ENCODE peak calls at places on chromosomes 7 and 10, in six cellular contexts. One of them, this sample, is unnamed.

GRCh38 chr10:59104186-59104585 is 72.3 kb upstream of the PHYHIPL start:
- DNase-seq in A549: no peak
- DNase-seq in epithelial cell of proximal tubule: no peak
- DNase-seq in body of pancreas: no peak
- DNase-seq in foreskin fibroblast: no peak
- DNase-seq in CD8-positive, alpha-beta T cell: no peak
- DNase-seq in this sample: no peak

GRCh38 chr7:151863386-151864079 is 13.4 kb downstream of the PRKAG2 start:
- DNase-seq in A549: peak
- DNase-seq in epithelial cell of proximal tubule: no peak
- DNase-seq in body of pancreas: peak
- DNase-seq in foreskin fibroblast: no peak
- DNase-seq in CD8-positive, alpha-beta T cell: no peak
- DNase-seq in this sample: no peak

GRCh38 chr7:91230100-91230499 is 34.1 kb upstream of the FZD1 start:
- DNase-seq in A549: no peak
- DNase-seq in epithelial cell of proximal tubule: no peak
- DNase-seq in body of pancreas: no peak
- DNase-seq in foreskin fibroblast: no peak
- DNase-seq in CD8-positive, alpha-beta T cell: no peak
- DNase-seq in this sample: no peak

GRCh38 chr7:117008849-117009531 is 55.7 kb downstream of the ST7 start:
- DNase-seq in A549: no peak
- DNase-seq in epithelial cell of proximal tubule: no peak
- DNase-seq in body of pancreas: no peak
- DNase-seq in foreskin fibroblast: peak
- DNase-seq in CD8-positive, alpha-beta T cell: no peak
- DNase-seq in this sample: no peak

GRCh38 chr10:126058507-126058906 is 162.1 kb downstream of the FANK1 start:
- DNase-seq in A549: no peak
- DNase-seq in epithelial cell of proximal tubule: no peak
- DNase-seq in body of pancreas: no peak
- DNase-seq in foreskin fibroblast: no peak
- DNase-seq in CD8-positive, alpha-beta T cell: no peak
- DNase-seq in this sample: no peak

GRCh38 chr7:151631968-151632749 is 112.5 kb upstream of the RHEB start:
- DNase-seq in A549: peak
- DNase-seq in epithelial cell of proximal tubule: no peak
- DNase-seq in body of pancreas: peak
- DNase-seq in foreskin fibroblast: peak
- DNase-seq in CD8-positive, alpha-beta T cell: peak
- DNase-seq in this sample: peak

GRCh38 chr10:132906836-132907235 is 35.5 kb downstream of the CFAP46 start:
- DNase-seq in A549: no peak
- DNase-seq in epithelial cell of proximal tubule: no peak
- DNase-seq in body of pancreas: no peak
- DNase-seq in foreskin fibroblast: no peak
- DNase-seq in CD8-positive, alpha-beta T cell: no peak
- DNase-seq in this sample: no peak

GRCh38 chr7:116715087-116715486 is 43.1 kb downstream of the MET start:
- DNase-seq in A549: peak
- DNase-seq in epithelial cell of proximal tubule: no peak
- DNase-seq in body of pancreas: no peak
- DNase-seq in foreskin fibroblast: peak
- DNase-seq in CD8-positive, alpha-beta T cell: no peak
- DNase-seq in this sample: no peak

GRCh38 chr7:131061158-131061557 is 266.5 kb upstream of the MKLN1 start:
- DNase-seq in A549: no peak
- DNase-seq in epithelial cell of proximal tubule: no peak
- DNase-seq in body of pancreas: no peak
- DNase-seq in foreskin fibroblast: no peak
- DNase-seq in CD8-positive, alpha-beta T cell: no peak
- DNase-seq in this sample: no peak

GRCh38 chr7:103993551-103993950 is 4.1 kb upstream of the RELN start:
- DNase-seq in A549: no peak
- DNase-seq in epithelial cell of proximal tubule: no peak
- DNase-seq in body of pancreas: no peak
- DNase-seq in foreskin fibroblast: no peak
- DNase-seq in CD8-positive, alpha-beta T cell: no peak
- DNase-seq in this sample: no peak

GRCh38 chr7:128879461-128879938 is 16.8 kb downstream of the ATP6V1F start:
- DNase-seq in A549: no peak
- DNase-seq in epithelial cell of proximal tubule: no peak
- DNase-seq in body of pancreas: no peak
- DNase-seq in foreskin fibroblast: no peak
- DNase-seq in CD8-positive, alpha-beta T cell: no peak
- DNase-seq in this sample: no peak

GRCh38 chr7:1225462-1226154 is 7.1 kb upstream of the UNCX start:
- DNase-seq in A549: no peak
- DNase-seq in epithelial cell of proximal tubule: no peak
- DNase-seq in body of pancreas: no peak
- DNase-seq in foreskin fibroblast: no peak
- DNase-seq in CD8-positive, alpha-beta T cell: peak
- DNase-seq in this sample: no peak

GRCh38 chr7:115491744-115492380 is 538.7 kb downstream of the TFEC start:
- DNase-seq in A549: no peak
- DNase-seq in epithelial cell of proximal tubule: no peak
- DNase-seq in body of pancreas: no peak
- DNase-seq in foreskin fibroblast: no peak
- DNase-seq in CD8-positive, alpha-beta T cell: no peak
- DNase-seq in this sample: no peak

GRCh38 chr10:42980553-42981357 is 96.1 kb upstream of the RET start:
- DNase-seq in A549: no peak
- DNase-seq in epithelial cell of proximal tubule: no peak
- DNase-seq in body of pancreas: no peak
- DNase-seq in foreskin fibroblast: no peak
- DNase-seq in CD8-positive, alpha-beta T cell: no peak
- DNase-seq in this sample: no peak

GRCh38 chr7:143399151-143399550 is 9.5 kb downstream of the EPHA1 start:
- DNase-seq in A549: no peak
- DNase-seq in epithelial cell of proximal tubule: no peak
- DNase-seq in body of pancreas: no peak
- DNase-seq in foreskin fibroblast: no peak
- DNase-seq in CD8-positive, alpha-beta T cell: no peak
- DNase-seq in this sample: no peak

GRCh38 chr10:7027913-7028808 is 382.7 kb downstream of the SFMBT2 start:
- DNase-seq in A549: no peak
- DNase-seq in epithelial cell of proximal tubule: no peak
- DNase-seq in body of pancreas: no peak
- DNase-seq in foreskin fibroblast: peak
- DNase-seq in CD8-positive, alpha-beta T cell: no peak
- DNase-seq in this sample: no peak

GRCh38 chr10:2341298-2341697 is 604.0 kb upstream of the ADARB2 start:
- DNase-seq in A549: no peak
- DNase-seq in epithelial cell of proximal tubule: no peak
- DNase-seq in body of pancreas: no peak
- DNase-seq in foreskin fibroblast: no peak
- DNase-seq in CD8-positive, alpha-beta T cell: no peak
- DNase-seq in this sample: no peak

GRCh38 chr10:102718220-102718619 is 3.8 kb downstream of the SFXN2 start:
- DNase-seq in A549: no peak
- DNase-seq in epithelial cell of proximal tubule: no peak
- DNase-seq in body of pancreas: peak
- DNase-seq in foreskin fibroblast: peak
- DNase-seq in CD8-positive, alpha-beta T cell: no peak
- DNase-seq in this sample: peak

GRCh38 chr7:34039033-34039432 is 133.7 kb downstream of the BMPER start:
- DNase-seq in A549: no peak
- DNase-seq in epithelial cell of proximal tubule: no peak
- DNase-seq in body of pancreas: no peak
- DNase-seq in foreskin fibroblast: no peak
- DNase-seq in CD8-positive, alpha-beta T cell: no peak
- DNase-seq in this sample: no peak

GRCh38 chr7:17147409-17147808 is 151.0 kb upstream of the AHR start:
- DNase-seq in A549: no peak
- DNase-seq in epithelial cell of proximal tubule: no peak
- DNase-seq in body of pancreas: no peak
- DNase-seq in foreskin fibroblast: no peak
- DNase-seq in CD8-positive, alpha-beta T cell: no peak
- DNase-seq in this sample: no peak

GRCh38 chr10:35940067-35940989 is 298.2 kb upstream of the FZD8 start:
- DNase-seq in A549: no peak
- DNase-seq in epithelial cell of proximal tubule: no peak
- DNase-seq in body of pancreas: no peak
- DNase-seq in foreskin fibroblast: no peak
- DNase-seq in CD8-positive, alpha-beta T cell: no peak
- DNase-seq in this sample: peak

GRCh38 chr7:51315393-51316261 is 982 bp downstream of the COBL start:
- DNase-seq in A549: peak
- DNase-seq in epithelial cell of proximal tubule: peak
- DNase-seq in body of pancreas: peak
- DNase-seq in foreskin fibroblast: no peak
- DNase-seq in CD8-positive, alpha-beta T cell: no peak
- DNase-seq in this sample: peak

GRCh38 chr7:26365077-26365896 is 73.6 kb downstream of the SNX10 start:
- DNase-seq in A549: peak
- DNase-seq in epithelial cell of proximal tubule: peak
- DNase-seq in body of pancreas: peak
- DNase-seq in foreskin fibroblast: peak
- DNase-seq in CD8-positive, alpha-beta T cell: peak
- DNase-seq in this sample: peak

GRCh38 chr7:37391791-37392672 is 56.6 kb downstream of the ELMO1 start:
- DNase-seq in A549: no peak
- DNase-seq in epithelial cell of proximal tubule: no peak
- DNase-seq in body of pancreas: peak
- DNase-seq in foreskin fibroblast: no peak
- DNase-seq in CD8-positive, alpha-beta T cell: no peak
- DNase-seq in this sample: no peak

GRCh38 chr7:70574970-70575799 is 556.8 kb upstream of the GALNT17 start:
- DNase-seq in A549: no peak
- DNase-seq in epithelial cell of proximal tubule: no peak
- DNase-seq in body of pancreas: no peak
- DNase-seq in foreskin fibroblast: no peak
- DNase-seq in CD8-positive, alpha-beta T cell: no peak
- DNase-seq in this sample: no peak

GRCh38 chr7:94540428-94540827 is 30.8 kb downstream of the CASD1 start:
- DNase-seq in A549: no peak
- DNase-seq in epithelial cell of proximal tubule: no peak
- DNase-seq in body of pancreas: no peak
- DNase-seq in foreskin fibroblast: no peak
- DNase-seq in CD8-positive, alpha-beta T cell: no peak
- DNase-seq in this sample: no peak

GRCh38 chr7:157466473-157467261 is 129.9 kb downstream of the DNAJB6 start:
- DNase-seq in A549: no peak
- DNase-seq in epithelial cell of proximal tubule: no peak
- DNase-seq in body of pancreas: no peak
- DNase-seq in foreskin fibroblast: no peak
- DNase-seq in CD8-positive, alpha-beta T cell: no peak
- DNase-seq in this sample: no peak

GRCh38 chr7:71735961-71736556 is 604.1 kb downstream of the GALNT17 start:
- DNase-seq in A549: peak
- DNase-seq in epithelial cell of proximal tubule: peak
- DNase-seq in body of pancreas: peak
- DNase-seq in foreskin fibroblast: peak
- DNase-seq in CD8-positive, alpha-beta T cell: peak
- DNase-seq in this sample: peak

GRCh38 chr10:17736223-17736622 is 15.8 kb upstream of the TMEM236 start:
- DNase-seq in A549: no peak
- DNase-seq in epithelial cell of proximal tubule: no peak
- DNase-seq in body of pancreas: no peak
- DNase-seq in foreskin fibroblast: no peak
- DNase-seq in CD8-positive, alpha-beta T cell: no peak
- DNase-seq in this sample: no peak

GRCh38 chr7:105000190-105000589 is 13.8 kb upstream of the KMT2E start:
- DNase-seq in A549: no peak
- DNase-seq in epithelial cell of proximal tubule: no peak
- DNase-seq in body of pancreas: no peak
- DNase-seq in foreskin fibroblast: no peak
- DNase-seq in CD8-positive, alpha-beta T cell: no peak
- DNase-seq in this sample: no peak

GRCh38 chr7:75757298-75757676 is 14.7 kb downstream of the CCL26 start:
- DNase-seq in A549: no peak
- DNase-seq in epithelial cell of proximal tubule: no peak
- DNase-seq in body of pancreas: no peak
- DNase-seq in foreskin fibroblast: no peak
- DNase-seq in CD8-positive, alpha-beta T cell: no peak
- DNase-seq in this sample: no peak

GRCh38 chr7:133724694-133725093 is 402.4 kb upstream of the LRGUK start:
- DNase-seq in A549: no peak
- DNase-seq in epithelial cell of proximal tubule: no peak
- DNase-seq in body of pancreas: no peak
- DNase-seq in foreskin fibroblast: no peak
- DNase-seq in CD8-positive, alpha-beta T cell: no peak
- DNase-seq in this sample: no peak

GRCh38 chr10:947881-948280 is 16.4 kb upstream of the LARP4B start:
- DNase-seq in A549: no peak
- DNase-seq in epithelial cell of proximal tubule: no peak
- DNase-seq in body of pancreas: no peak
- DNase-seq in foreskin fibroblast: no peak
- DNase-seq in CD8-positive, alpha-beta T cell: no peak
- DNase-seq in this sample: no peak
- H3K4me3 ChIP-seq in A549: no peak
- H3K4me3 ChIP-seq in epithelial cell of proximal tubule: no peak
- H3K4me3 ChIP-seq in body of pancreas: no peak
- H3K4me3 ChIP-seq in foreskin fibroblast: no peak
- H3K4me3 ChIP-seq in CD8-positive, alpha-beta T cell: no peak
- H3K4me3 ChIP-seq in this sample: no peak

GRCh38 chr7:55117286-55117685 is 98.5 kb downstream of the EGFR start:
- DNase-seq in A549: no peak
- DNase-seq in epithelial cell of proximal tubule: no peak
- DNase-seq in body of pancreas: no peak
- DNase-seq in foreskin fibroblast: no peak
- DNase-seq in CD8-positive, alpha-beta T cell: no peak
- DNase-seq in this sample: no peak
- H3K4me3 ChIP-seq in A549: no peak
- H3K4me3 ChIP-seq in epithelial cell of proximal tubule: no peak
- H3K4me3 ChIP-seq in body of pancreas: no peak
- H3K4me3 ChIP-seq in foreskin fibroblast: no peak
- H3K4me3 ChIP-seq in CD8-positive, alpha-beta T cell: no peak
- H3K4me3 ChIP-seq in this sample: no peak

DNA sequence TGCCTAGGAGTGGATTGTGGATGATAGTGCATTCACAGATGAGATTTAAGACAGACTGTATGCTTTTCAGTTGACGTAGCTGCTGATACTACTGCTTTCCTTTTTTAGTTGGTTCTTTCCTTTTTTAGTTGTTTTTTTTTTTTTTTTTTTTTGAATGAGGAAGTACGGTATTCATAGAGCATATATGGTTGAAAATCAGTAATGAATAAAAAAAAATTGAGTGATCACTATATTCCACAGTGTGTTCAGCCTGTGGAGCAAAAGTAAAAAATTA is 80.5 kb downstream of the RBM33 start:
- DNase-seq in A549: no peak
- DNase-seq in epithelial cell of proximal tubule: no peak
- DNase-seq in body of pancreas: no peak
- DNase-seq in foreskin fibroblast: no peak
- DNase-seq in CD8-positive, alpha-beta T cell: no peak
- DNase-seq in this sample: no peak
- H3K4me3 ChIP-seq in A549: no peak
- H3K4me3 ChIP-seq in epithelial cell of proximal tubule: no peak
- H3K4me3 ChIP-seq in body of pancreas: no peak
- H3K4me3 ChIP-seq in foreskin fibroblast: no peak
- H3K4me3 ChIP-seq in CD8-positive, alpha-beta T cell: no peak
- H3K4me3 ChIP-seq in this sample: no peak

DNA sequence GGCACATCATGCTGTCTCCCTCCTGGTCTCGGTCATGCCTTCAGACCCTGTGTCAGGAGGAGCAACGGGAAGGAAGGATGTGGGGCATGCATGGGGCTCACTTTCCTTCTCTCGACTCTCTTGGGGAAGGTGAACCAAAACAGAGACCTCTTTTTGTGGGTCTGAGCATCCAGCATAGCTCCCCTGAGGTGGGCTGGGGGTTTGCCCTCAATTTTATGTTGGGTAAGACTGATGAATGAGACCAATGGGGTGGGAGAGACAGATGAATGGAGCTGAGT is 2.6 kb downstream of the ACSL5 start:
- DNase-seq in A549: no peak
- DNase-seq in epithelial cell of proximal tubule: no peak
- DNase-seq in body of pancreas: no peak
- DNase-seq in foreskin fibroblast: no peak
- DNase-seq in CD8-positive, alpha-beta T cell: no peak
- DNase-seq in this sample: no peak
- H3K4me3 ChIP-seq in A549: no peak
- H3K4me3 ChIP-seq in epithelial cell of proximal tubule: peak
- H3K4me3 ChIP-seq in body of pancreas: no peak
- H3K4me3 ChIP-seq in foreskin fibroblast: no peak
- H3K4me3 ChIP-seq in CD8-positive, alpha-beta T cell: peak
- H3K4me3 ChIP-seq in this sample: peak

This sample was measured in testis.